ENCODE peak calls at places on chromosomes 7 and 10, in five cellular contexts. S is mammary epithelial cell; A is cardiac muscle cell; O is naive thymus-derived CD4-positive, alpha-beta T cell; H is colonic mucosa. W is an unnamed sample. For H3K4me1, the result is how much of the 10 kb centered on the place peaks cover.

GRCh38 chr10:86310702-86311101 is 55.9 kb downstream of the GRID1 start:
- DNase-seq in S (no peak), A (no peak), O (no peak), H (no peak), W (no peak)

GRCh38 chr7:95316588-95316987 is 7.7 kb downstream of the PON1 start:
- DNase-seq in S (no peak), A (no peak), O (no peak), H (no peak), W (no peak)

GRCh38 chr7:129875745-129876411 is 76.9 kb downstream of the UBE2H start:
- DNase-seq in S (peak), A (peak), O (no peak), H (no peak), W (no peak)

GRCh38 chr7:5348134-5349004 is 65.6 kb downstream of the SLC29A4 start:
- DNase-seq in S (no peak), A (no peak), O (no peak), H (no peak), W (no peak)

GRCh38 chr7:42642699-42643098 is 269.2 kb downstream of the C7orf25 start:
- DNase-seq in S (no peak), A (no peak), O (no peak), H (no peak), W (no peak)

GRCh38 chr7:150511039-150511438 is 3.6 kb upstream of the GIMAP7 start:
- DNase-seq in S (no peak), A (no peak), O (peak), H (no peak), W (peak)

GRCh38 chr7:50555594-50556140 is 9.5 kb downstream of the DDC start:
- DNase-seq in S (no peak), A (no peak), O (no peak), H (no peak), W (no peak)

GRCh38 chr10:90319188-90319914 is 538.5 kb downstream of the HTR7 start:
- DNase-seq in S (peak), A (peak), O (no peak), H (no peak), W (no peak)

GRCh38 chr7:155647302-155647701 is 2.8 kb downstream of the RBM33 start:
- DNase-seq in S (no peak), A (no peak), O (no peak), H (no peak), W (no peak)

GRCh38 chr7:155648752-155649339 is 4.4 kb downstream of the RBM33 start:
- DNase-seq in S (no peak), A (no peak), O (no peak), H (no peak), W (no peak)

GRCh38 chr7:155646669-155647068 is 2.2 kb downstream of the RBM33 start:
- DNase-seq in S (no peak), A (no peak), O (no peak), H (no peak), W (no peak)

GRCh38 chr7:155649588-155649987 is 5.1 kb downstream of the RBM33 start:
- DNase-seq in S (no peak), A (no peak), O (no peak), H (no peak), W (no peak)

GRCh38 chr7:155647734-155648133 is 3.3 kb downstream of the RBM33 start:
- DNase-seq in S (no peak), A (no peak), O (no peak), H (no peak), W (no peak)
- H3K4me1 ChIP-seq in S (under half), A (under half), O (under half), H (under half), W (half or more)

GRCh38 chr10:58335306-58336005 is 650 bp downstream of the UBE2D1 start:
- DNase-seq in S (peak), A (peak), O (no peak), H (peak), W (peak)
- H3K27ac ChIP-seq in S (peak), A (peak), O (peak), H (peak), W (peak)

GRCh38 chr10:48470893-48471805 is 133.7 kb downstream of the ARHGAP22 start:
- DNase-seq in S (peak), A (peak), O (no peak), H (peak), W (no peak)
- H3K4me3 ChIP-seq in S (no peak), A (no peak), O (no peak), H (no peak), W (no peak)

GRCh38 chr7:122306320-122307227 is 2.0 kb upstream of the FEZF1 start:
- DNase-seq in S (no peak), A (no peak), O (no peak), H (no peak), W (no peak)
- H3K4me1 ChIP-seq in S (under half), A (under half), O (under half), H (under half), W (under half)

DNA sequence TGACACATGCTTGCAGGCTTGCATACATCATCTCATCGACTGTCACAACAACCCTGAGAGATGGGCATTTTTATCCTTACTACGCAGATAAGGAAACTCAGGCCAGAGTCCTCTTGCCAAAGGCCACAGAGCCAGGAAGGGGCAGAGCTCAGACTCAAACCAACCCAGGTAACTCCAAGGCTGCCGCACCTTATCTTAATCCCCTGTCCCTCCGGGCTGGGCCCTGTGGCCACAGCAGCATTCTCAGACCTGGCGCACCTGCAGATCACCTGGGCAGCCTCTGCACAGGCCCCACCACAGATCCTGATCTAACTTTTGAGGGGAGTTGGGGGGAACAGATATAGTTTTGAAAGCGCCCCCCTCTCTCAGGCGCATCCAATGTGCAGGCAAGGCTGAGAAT is 35.1 kb downstream of the SORBS1 start:
- DNase-seq in S (no peak), A (no peak), O (no peak), H (no peak), W (no peak)
- H3K27ac ChIP-seq in S (no peak), A (no peak), O (no peak), H (no peak), W (no peak)

GRCh38 chr10:31647861-31648260 is 280.8 kb downstream of the ARHGAP12 start:
- DNase-seq in S (peak), A (no peak), O (no peak), H (no peak), W (no peak)

GRCh38 chr10:31646519-31646918 is 282.1 kb downstream of the ARHGAP12 start:
- DNase-seq in S (peak), A (no peak), O (no peak), H (no peak), W (no peak)

GRCh38 chr10:31648966-31649365 is 279.7 kb downstream of the ARHGAP12 start:
- DNase-seq in S (no peak), A (peak), O (no peak), H (no peak), W (no peak)

GRCh38 chr10:31652038-31652437 is 276.6 kb downstream of the ARHGAP12 start:
- DNase-seq in S (no peak), A (no peak), O (no peak), H (no peak), W (no peak)

GRCh38 chr10:31650010-31650409 is 278.6 kb downstream of the ARHGAP12 start:
- DNase-seq in S (no peak), A (peak), O (no peak), H (peak), W (no peak)
- H3K4me3 ChIP-seq in S (no peak), A (no peak), O (no peak), H (no peak), W (no peak)

GRCh38 chr10:79223001-79223345 is 124.3 kb upstream of the PPIF start:
- DNase-seq in S (no peak), A (no peak), O (no peak), H (no peak), W (no peak)

GRCh38 chr10:79222186-79222585 is 125.1 kb upstream of the PPIF start:
- DNase-seq in S (no peak), A (no peak), O (no peak), H (no peak), W (no peak)

GRCh38 chr10:79220296-79220695 is 127.0 kb upstream of the PPIF start:
- DNase-seq in S (no peak), A (no peak), O (no peak), H (no peak), W (no peak)

GRCh38 chr10:79219276-79219957 is 127.9 kb upstream of the PPIF start:
- DNase-seq in S (no peak), A (peak), O (no peak), H (no peak), W (no peak)

GRCh38 chr10:79221110-79222051 is 125.9 kb upstream of the PPIF start:
- DNase-seq in S (no peak), A (peak), O (no peak), H (peak), W (no peak)
- H3K4me1 ChIP-seq in S (under half), A (half or more), O (under half), H (under half), W (under half)

DNA sequence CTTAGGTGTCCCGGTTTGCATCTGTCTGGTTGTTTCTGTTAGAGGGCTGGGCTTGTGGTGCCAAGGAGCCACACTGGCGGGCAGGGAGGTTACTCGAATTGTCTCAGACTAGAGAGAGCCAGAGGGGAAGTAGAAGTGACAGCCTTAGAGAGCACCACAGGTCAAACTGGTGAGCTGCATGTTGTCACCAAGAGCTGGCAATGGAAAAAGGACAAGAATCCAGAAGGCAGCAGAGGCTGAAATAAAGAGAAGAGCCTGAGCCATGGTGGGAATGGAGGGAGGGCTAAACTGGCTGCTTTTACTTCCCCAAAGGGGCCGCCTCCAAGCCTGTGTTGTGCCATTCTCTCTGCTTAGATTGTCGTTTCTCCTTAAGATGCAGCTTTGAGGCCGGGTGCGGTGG is 31.1 kb upstream of the RHBDD2 start:
- DNase-seq in S (no peak), A (no peak), O (no peak), H (no peak), W (no peak)
- H3K27ac ChIP-seq in S (no peak), A (no peak), O (no peak), H (no peak), W (no peak)

W was measured in CD4-positive, CD25-positive, alpha-beta regulatory T cell.